ENCODE peak calls at places on chromosomes 2 and 18, in four cellular contexts. One of them, this sample, is unnamed.

GRCh38 chr2:170345607-170346006 is 167.7 kb downstream of the MYO3B start:
- DNase-seq in WTC11: no peak
- DNase-seq in K562: peak
- DNase-seq in HepG2: no peak
- DNase-seq in this sample: no peak

GRCh38 chr2:118052474-118052873 is 35.8 kb upstream of the INSIG2 start:
- DNase-seq in K562: no peak
- DNase-seq in WTC11: no peak
- DNase-seq in HepG2: no peak
- DNase-seq in this sample: no peak

GRCh38 chr2:238155051-238155760 is 3.6 kb upstream of the ERFE start:
- DNase-seq in HepG2: no peak
- DNase-seq in WTC11: no peak
- DNase-seq in K562: no peak
- DNase-seq in this sample: no peak

GRCh38 chr2:181686566-181687185 is 6.4 kb upstream of the NEUROD1 start:
- DNase-seq in HepG2: no peak
- DNase-seq in WTC11: no peak
- DNase-seq in K562: no peak
- DNase-seq in this sample: no peak

GRCh38 chr2:38074775-38075435 is 1.0 kb downstream of the CYP1B1 start:
- DNase-seq in WTC11: peak
- DNase-seq in HepG2: no peak
- DNase-seq in K562: no peak
- DNase-seq in this sample: no peak

GRCh38 chr18:62897153-62897552 is 181.8 kb downstream of the PHLPP1 start:
- DNase-seq in K562: no peak
- DNase-seq in WTC11: no peak
- DNase-seq in HepG2: no peak
- DNase-seq in this sample: no peak

GRCh38 chr2:36322108-36322507 is 33.5 kb upstream of the CRIM1 start:
- DNase-seq in WTC11: no peak
- DNase-seq in K562: no peak
- DNase-seq in HepG2: peak
- DNase-seq in this sample: peak

GRCh38 chr18:26545737-26546136 is 2.6 kb downstream of the KCTD1 start:
- DNase-seq in HepG2: no peak
- DNase-seq in WTC11: no peak
- DNase-seq in K562: no peak
- DNase-seq in this sample: no peak

GRCh38 chr2:241799522-241800197 is 9.3 kb upstream of the NEU4 start:
- DNase-seq in K562: no peak
- DNase-seq in WTC11: no peak
- DNase-seq in HepG2: no peak
- DNase-seq in this sample: no peak

GRCh38 chr2:45888167-45888566 is 236.7 kb downstream of the PRKCE start:
- DNase-seq in WTC11: no peak
- DNase-seq in HepG2: no peak
- DNase-seq in K562: no peak
- DNase-seq in this sample: no peak

GRCh38 chr2:160652236-160652635 is 158.6 kb upstream of the RBMS1 start:
- DNase-seq in HepG2: no peak
- DNase-seq in WTC11: no peak
- DNase-seq in K562: no peak
- DNase-seq in this sample: no peak
- TF ChIP-seq ELF4 in HepG2: no peak
- TF ChIP-seq ELF4 in WTC11: no peak
- TF ChIP-seq ELF4 in K562: no peak
- TF ChIP-seq ELF4 in this sample: no peak

GRCh38 chr2:84940836-84941412 is 30.0 kb upstream of the KCMF1 start:
- DNase-seq in K562: no peak
- DNase-seq in HepG2: no peak
- DNase-seq in WTC11: no peak
- DNase-seq in this sample: no peak
- TF ChIP-seq ELF4 in K562: no peak
- TF ChIP-seq ELF4 in HepG2: no peak
- TF ChIP-seq ELF4 in WTC11: no peak
- TF ChIP-seq ELF4 in this sample: no peak

DNA sequence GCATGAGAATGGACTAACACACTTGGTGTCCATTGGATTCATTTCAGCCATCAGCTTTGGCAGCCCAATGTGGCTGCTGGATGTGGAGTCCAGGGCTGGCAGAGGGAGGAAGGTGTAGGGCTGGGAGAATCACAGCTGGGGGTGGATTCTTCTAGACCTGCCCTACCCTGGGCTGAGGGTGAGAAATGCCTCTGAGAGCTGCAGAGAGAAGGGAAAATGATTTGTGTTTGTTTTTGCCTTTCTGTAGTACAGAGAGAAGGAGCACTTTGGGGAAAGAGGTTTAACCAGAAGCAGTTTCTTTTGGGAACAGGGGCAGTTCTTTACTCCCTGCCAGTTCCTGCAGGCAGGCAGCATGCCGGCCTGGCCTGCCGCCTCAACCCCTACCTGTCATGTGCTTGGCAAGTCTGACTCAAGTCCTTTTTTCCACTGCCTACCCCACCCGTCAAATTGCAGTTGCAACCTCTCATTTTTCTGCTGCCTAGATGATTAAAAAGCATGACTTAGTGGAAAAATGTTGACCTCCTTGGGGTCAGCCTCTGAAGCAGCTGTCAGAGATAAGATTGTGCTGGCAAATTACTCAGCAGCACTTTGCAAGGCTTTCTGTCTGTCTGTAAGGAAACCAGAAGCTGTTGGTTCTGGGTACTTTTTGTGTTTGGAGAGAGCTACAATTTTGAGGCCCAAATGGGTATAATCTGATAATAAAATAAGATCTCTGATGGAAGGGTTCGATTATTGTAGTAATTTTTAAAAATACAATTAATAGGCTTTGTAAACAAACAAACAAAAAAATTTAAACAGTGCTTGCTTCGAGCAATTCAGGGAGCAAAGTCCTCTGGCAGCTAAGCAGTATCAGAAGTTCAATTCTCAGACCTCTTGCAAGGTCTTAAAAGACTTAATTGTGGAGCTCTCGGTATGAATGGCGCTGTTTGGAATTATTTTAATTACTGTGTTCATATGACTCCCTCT is 21.7 kb downstream of the LBH start:
- DNase-seq in WTC11: no peak
- DNase-seq in HepG2: no peak
- DNase-seq in K562: peak
- DNase-seq in this sample: peak
- TF ChIP-seq ELF4 in WTC11: no peak
- TF ChIP-seq ELF4 in HepG2: no peak
- TF ChIP-seq ELF4 in K562: peak
- TF ChIP-seq ELF4 in this sample: no peak

GRCh38 chr18:7333163-7333562 is 102.3 kb downstream of the LRRC30 start:
- DNase-seq in HepG2: no peak
- DNase-seq in K562: no peak
- DNase-seq in WTC11: no peak
- DNase-seq in this sample: no peak

GRCh38 chr18:7341581-7342337 is 110.9 kb downstream of the LRRC30 start:
- DNase-seq in K562: no peak
- DNase-seq in HepG2: no peak
- DNase-seq in WTC11: no peak
- DNase-seq in this sample: no peak

GRCh38 chr18:7334973-7335568 is 104.2 kb downstream of the LRRC30 start:
- DNase-seq in WTC11: peak
- DNase-seq in HepG2: no peak
- DNase-seq in K562: no peak
- DNase-seq in this sample: no peak

GRCh38 chr18:7336616-7337015 is 105.7 kb downstream of the LRRC30 start:
- DNase-seq in HepG2: no peak
- DNase-seq in K562: no peak
- DNase-seq in WTC11: no peak
- DNase-seq in this sample: no peak

DNA sequence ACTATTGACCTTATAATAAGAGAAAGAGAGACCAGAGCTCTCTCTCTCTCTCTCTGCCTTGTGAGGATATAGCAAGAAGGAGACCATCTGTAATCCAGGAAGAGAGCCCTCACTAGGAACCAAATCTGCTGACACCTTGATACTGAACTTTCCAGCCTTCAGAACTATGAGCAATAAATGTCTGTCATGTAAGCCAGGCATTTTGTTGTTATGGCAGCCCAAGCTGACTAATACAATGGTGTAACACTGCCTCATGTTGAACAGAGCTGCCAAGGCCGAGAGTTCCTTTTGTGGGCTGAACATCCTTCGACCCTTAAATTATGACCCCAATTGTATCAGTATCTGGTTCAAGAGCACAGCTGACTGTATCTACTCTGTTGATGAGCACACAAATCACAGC is 108.0 kb downstream of the LRRC30 start:
- DNase-seq in WTC11: no peak
- DNase-seq in K562: no peak
- DNase-seq in HepG2: no peak
- DNase-seq in this sample: no peak
- TF ChIP-seq ELF4 in WTC11: no peak
- TF ChIP-seq ELF4 in K562: no peak
- TF ChIP-seq ELF4 in HepG2: no peak
- TF ChIP-seq ELF4 in this sample: no peak

DNA sequence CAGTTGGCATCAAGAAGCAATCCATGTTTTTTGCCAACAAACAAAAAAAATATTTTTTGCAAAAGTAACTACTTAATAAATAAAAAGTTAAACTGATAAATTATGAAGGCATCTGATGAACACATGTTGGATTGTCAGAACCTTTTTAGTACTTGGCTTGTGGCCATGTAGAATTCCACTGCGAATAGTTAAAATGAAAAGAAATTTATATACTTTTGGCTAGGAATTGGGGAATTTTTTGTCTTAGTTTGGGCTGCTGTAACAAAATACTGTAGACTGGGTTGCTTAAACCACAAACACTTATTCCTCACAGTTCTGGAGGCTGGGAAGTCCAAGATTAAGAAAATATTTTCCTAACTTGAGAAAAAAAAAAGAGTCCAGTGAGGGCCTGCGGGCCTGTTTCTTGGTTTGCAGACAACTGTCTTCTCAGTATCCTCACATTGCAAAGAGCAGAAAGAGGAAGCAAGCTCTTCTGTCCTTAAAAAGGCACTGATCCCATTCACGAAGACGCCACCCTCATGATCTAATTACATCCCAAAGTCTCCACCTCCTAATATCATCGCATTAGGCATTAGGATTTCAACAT is 81.9 kb downstream of the CD226 start:
- DNase-seq in WTC11: no peak
- DNase-seq in K562: no peak
- DNase-seq in HepG2: no peak
- DNase-seq in this sample: no peak
- TF ChIP-seq ELF4 in WTC11: no peak
- TF ChIP-seq ELF4 in K562: no peak
- TF ChIP-seq ELF4 in HepG2: no peak
- TF ChIP-seq ELF4 in this sample: no peak

GRCh38 chr2:696999-697627 is 19.9 kb upstream of the TMEM18 start:
- DNase-seq in HepG2: no peak
- DNase-seq in WTC11: no peak
- DNase-seq in K562: no peak
- DNase-seq in this sample: no peak
- TF ChIP-seq ELF4 in HepG2: no peak
- TF ChIP-seq ELF4 in WTC11: no peak
- TF ChIP-seq ELF4 in K562: no peak
- TF ChIP-seq ELF4 in this sample: no peak

This sample was measured in HEK293T.